ENCODE peak calls at places on chromosomes 16 and 17, in nine cellular contexts. One of them, this sample, is unnamed.

GRCh38 chr17:78819402-78819801 is 21.2 kb downstream of the USP36 start:
- DNase-seq in HT1080: no peak
- DNase-seq in NCI-H1105: no peak
- DNase-seq in HuH-7: no peak
- DNase-seq in H54: no peak
- DNase-seq in stimulated activated naive CD8-positive, alpha-beta T cell treated with anti-CD3 and anti-CD28 coated beads, Interleukin-15, Interleukin-2, amounts not matched to agents 100 U/mL and 50 U/mL, for 24 hours: no peak
- DNase-seq in midbrain: no peak
- DNase-seq in OCI-LY7: no peak
- DNase-seq in ovary: no peak
- DNase-seq in this sample: no peak

GRCh38 chr17:78358538-78359215 is 1.2 kb downstream of the SOCS3 start:
- DNase-seq in HT1080: no peak
- DNase-seq in NCI-H1105: peak; percentile 0
- DNase-seq in HuH-7: no peak
- DNase-seq in H54: no peak
- DNase-seq in stimulated activated naive CD8-positive, alpha-beta T cell treated with anti-CD3 and anti-CD28 coated beads, Interleukin-15, Interleukin-2, amounts not matched to agents 100 U/mL and 50 U/mL, for 24 hours: peak; percentile 43
- DNase-seq in midbrain: no peak
- DNase-seq in OCI-LY7: no peak
- DNase-seq in ovary: no peak
- DNase-seq in this sample: no peak

GRCh38 chr16:50718761-50719400 is 23.0 kb upstream of the CYLD start:
- DNase-seq in HT1080: no peak
- DNase-seq in NCI-H1105: no peak
- DNase-seq in HuH-7: no peak
- DNase-seq in H54: no peak
- DNase-seq in stimulated activated naive CD8-positive, alpha-beta T cell treated with anti-CD3 and anti-CD28 coated beads, Interleukin-15, Interleukin-2, amounts not matched to agents 100 U/mL and 50 U/mL, for 24 hours: no peak
- DNase-seq in midbrain: no peak
- DNase-seq in OCI-LY7: no peak
- DNase-seq in ovary: no peak
- DNase-seq in this sample: no peak

GRCh38 chr16:5412721-5413120 is 315.1 kb upstream of the EEF2KMT start:
- DNase-seq in HT1080: no peak
- DNase-seq in NCI-H1105: no peak
- DNase-seq in HuH-7: no peak
- DNase-seq in H54: no peak
- DNase-seq in stimulated activated naive CD8-positive, alpha-beta T cell treated with anti-CD3 and anti-CD28 coated beads, Interleukin-15, Interleukin-2, amounts not matched to agents 100 U/mL and 50 U/mL, for 24 hours: no peak
- DNase-seq in midbrain: no peak
- DNase-seq in OCI-LY7: no peak
- DNase-seq in ovary: no peak
- DNase-seq in this sample: no peak

GRCh38 chr16:51682905-51683304 is 531.8 kb upstream of the SALL1 start:
- DNase-seq in HT1080: no peak
- DNase-seq in NCI-H1105: no peak
- DNase-seq in HuH-7: no peak
- DNase-seq in H54: no peak
- DNase-seq in stimulated activated naive CD8-positive, alpha-beta T cell treated with anti-CD3 and anti-CD28 coated beads, Interleukin-15, Interleukin-2, amounts not matched to agents 100 U/mL and 50 U/mL, for 24 hours: no peak
- DNase-seq in midbrain: no peak
- DNase-seq in OCI-LY7: no peak
- DNase-seq in ovary: no peak
- DNase-seq in this sample: no peak

GRCh38 chr16:68995011-68995504 is 110.4 kb upstream of the HAS3 start:
- DNase-seq in HT1080: peak; percentile 63
- DNase-seq in NCI-H1105: no peak
- DNase-seq in HuH-7: peak; percentile 39
- DNase-seq in H54: no peak
- DNase-seq in stimulated activated naive CD8-positive, alpha-beta T cell treated with anti-CD3 and anti-CD28 coated beads, Interleukin-15, Interleukin-2, amounts not matched to agents 100 U/mL and 50 U/mL, for 24 hours: no peak
- DNase-seq in midbrain: no peak
- DNase-seq in OCI-LY7: no peak
- DNase-seq in ovary: no peak
- DNase-seq in this sample: no peak

GRCh38 chr17:57589151-57590034 is 155.7 kb downstream of the CCDC182 start:
- DNase-seq in HT1080: no peak
- DNase-seq in NCI-H1105: no peak
- DNase-seq in HuH-7: no peak
- DNase-seq in H54: no peak
- DNase-seq in stimulated activated naive CD8-positive, alpha-beta T cell treated with anti-CD3 and anti-CD28 coated beads, Interleukin-15, Interleukin-2, amounts not matched to agents 100 U/mL and 50 U/mL, for 24 hours: no peak
- DNase-seq in midbrain: no peak
- DNase-seq in OCI-LY7: no peak
- DNase-seq in ovary: no peak
- DNase-seq in this sample: no peak

GRCh38 chr17:27207073-27207511 is 86.8 kb upstream of the WSB1 start:
- DNase-seq in HT1080: peak; percentile 76
- DNase-seq in NCI-H1105: no peak
- DNase-seq in HuH-7: no peak
- DNase-seq in H54: peak; percentile 42
- DNase-seq in stimulated activated naive CD8-positive, alpha-beta T cell treated with anti-CD3 and anti-CD28 coated beads, Interleukin-15, Interleukin-2, amounts not matched to agents 100 U/mL and 50 U/mL, for 24 hours: no peak
- DNase-seq in midbrain: no peak
- DNase-seq in OCI-LY7: no peak
- DNase-seq in ovary: no peak
- DNase-seq in this sample: no peak

GRCh38 chr16:88298166-88298881 is 84.4 kb upstream of the ZNF469 start:
- DNase-seq in HT1080: no peak
- DNase-seq in NCI-H1105: no peak
- DNase-seq in HuH-7: no peak
- DNase-seq in H54: no peak
- DNase-seq in stimulated activated naive CD8-positive, alpha-beta T cell treated with anti-CD3 and anti-CD28 coated beads, Interleukin-15, Interleukin-2, amounts not matched to agents 100 U/mL and 50 U/mL, for 24 hours: no peak
- DNase-seq in midbrain: no peak
- DNase-seq in OCI-LY7: no peak
- DNase-seq in ovary: no peak
- DNase-seq in this sample: no peak

GRCh38 chr17:67246648-67247415 is 1.8 kb upstream of the HELZ start:
- DNase-seq in HT1080: peak; percentile 81
- DNase-seq in NCI-H1105: no peak
- DNase-seq in HuH-7: peak; percentile 39
- DNase-seq in H54: peak; percentile 91
- DNase-seq in stimulated activated naive CD8-positive, alpha-beta T cell treated with anti-CD3 and anti-CD28 coated beads, Interleukin-15, Interleukin-2, amounts not matched to agents 100 U/mL and 50 U/mL, for 24 hours: peak; percentile 13
- DNase-seq in midbrain: no peak
- DNase-seq in OCI-LY7: no peak
- DNase-seq in ovary: no peak
- DNase-seq in this sample: no peak

GRCh38 chr16:78499399-78499798 is 399.9 kb downstream of the WWOX start:
- DNase-seq in HT1080: no peak
- DNase-seq in NCI-H1105: no peak
- DNase-seq in HuH-7: no peak
- DNase-seq in H54: no peak
- DNase-seq in stimulated activated naive CD8-positive, alpha-beta T cell treated with anti-CD3 and anti-CD28 coated beads, Interleukin-15, Interleukin-2, amounts not matched to agents 100 U/mL and 50 U/mL, for 24 hours: no peak
- DNase-seq in midbrain: no peak
- DNase-seq in OCI-LY7: no peak
- DNase-seq in ovary: no peak
- DNase-seq in this sample: peak; percentile 7

GRCh38 chr16:23148513-23149266 is 562 bp downstream of the USP31 start:
- DNase-seq in HT1080: peak; percentile 17
- DNase-seq in NCI-H1105: peak; percentile 25
- DNase-seq in HuH-7: peak; percentile 40
- DNase-seq in H54: no peak
- DNase-seq in stimulated activated naive CD8-positive, alpha-beta T cell treated with anti-CD3 and anti-CD28 coated beads, Interleukin-15, Interleukin-2, amounts not matched to agents 100 U/mL and 50 U/mL, for 24 hours: peak; percentile 58
- DNase-seq in midbrain: peak; percentile 49
- DNase-seq in OCI-LY7: peak; percentile 51
- DNase-seq in ovary: peak; percentile 79
- DNase-seq in this sample: peak; percentile 45

GRCh38 chr16:3187798-3188674 is at the start of gene OR1F1:
- DNase-seq in HT1080: peak; percentile 91
- DNase-seq in NCI-H1105: peak; percentile 48
- DNase-seq in HuH-7: peak; percentile 55
- DNase-seq in H54: peak; percentile 44
- DNase-seq in stimulated activated naive CD8-positive, alpha-beta T cell treated with anti-CD3 and anti-CD28 coated beads, Interleukin-15, Interleukin-2, amounts not matched to agents 100 U/mL and 50 U/mL, for 24 hours: peak; percentile 81
- DNase-seq in midbrain: no peak
- DNase-seq in OCI-LY7: no peak
- DNase-seq in ovary: no peak
- DNase-seq in this sample: peak; percentile 84

GRCh38 chr17:57485566-57485865 is 229.2 kb downstream of the MSI2 start:
- DNase-seq in HT1080: peak; percentile 18
- DNase-seq in NCI-H1105: no peak
- DNase-seq in HuH-7: no peak
- DNase-seq in H54: no peak
- DNase-seq in stimulated activated naive CD8-positive, alpha-beta T cell treated with anti-CD3 and anti-CD28 coated beads, Interleukin-15, Interleukin-2, amounts not matched to agents 100 U/mL and 50 U/mL, for 24 hours: no peak
- DNase-seq in midbrain: no peak
- DNase-seq in OCI-LY7: no peak
- DNase-seq in ovary: no peak
- DNase-seq in this sample: no peak

GRCh38 chr17:63476494-63476856 is 386 bp upstream of the ACE start:
- DNase-seq in HT1080: no peak
- DNase-seq in NCI-H1105: peak; percentile 45
- DNase-seq in HuH-7: peak; percentile 72
- DNase-seq in H54: no peak
- DNase-seq in stimulated activated naive CD8-positive, alpha-beta T cell treated with anti-CD3 and anti-CD28 coated beads, Interleukin-15, Interleukin-2, amounts not matched to agents 100 U/mL and 50 U/mL, for 24 hours: peak; percentile 13
- DNase-seq in midbrain: no peak
- DNase-seq in OCI-LY7: peak; percentile 22
- DNase-seq in ovary: peak; percentile 41
- DNase-seq in this sample: no peak

This sample was measured in NCI-H2171 treated with DMSO at 0.1 percent for 48 hours.